ENCODE peak calls at places on chromosomes 2 and 18, in nine cellular contexts. A is astrocyte; C is sigmoid colon; I is AG04450; H is psoas muscle; Z is heart right ventricle; F is neural progenitor cell; N is iPS DF 6.9; U is CD8-positive, alpha-beta T cell. D is an unnamed sample. For H3K27me3, the result is how much of the 10 kb centered on the place peaks cover.

GRCh38 chr18:31399336-31400032 is 22.9 kb downstream of the DSG4 start:
- DNase-seq in A (peak), C (no peak), I (no peak), H (no peak), Z (no peak), F (no peak), N (no peak), U (no peak), D (no peak)

GRCh38 chr2:224151680-224152310 is 112.7 kb upstream of the SERPINE2 start:
- DNase-seq in A (no peak), C (no peak), I (no peak), H (no peak), Z (no peak), F (no peak), N (no peak), U (no peak), D (no peak)

GRCh38 chr2:171602352-171602751 is 80.1 kb downstream of the CYBRD1 start:
- DNase-seq in A (no peak), C (no peak), I (no peak), H (no peak), Z (no peak), F (peak), N (no peak), U (no peak), D (no peak)

GRCh38 chr2:160175169-160176130 is 24.6 kb downstream of the ITGB6 start:
- DNase-seq in A (no peak), C (no peak), I (no peak), H (no peak), Z (no peak), F (no peak), N (no peak), U (no peak), D (no peak)

GRCh38 chr2:129367118-129367517 is 612.3 kb upstream of the RAB6C start:
- DNase-seq in A (no peak), C (no peak), I (no peak), H (no peak), Z (no peak), F (peak), N (no peak), U (no peak), D (no peak)

GRCh38 chr18:26909599-26910290 is 44.2 kb upstream of the AQP4 start:
- DNase-seq in A (no peak), C (no peak), I (no peak), H (no peak), Z (peak), F (no peak), N (no peak), U (no peak), D (no peak)

GRCh38 chr2:55012648-55013484 is 37.4 kb downstream of the RTN4 start:
- DNase-seq in A (no peak), C (no peak), I (no peak), H (no peak), Z (no peak), F (no peak), N (no peak), U (no peak), D (no peak)

GRCh38 chr18:56257215-56257614 is 381.2 kb downstream of the TXNL1 start:
- DNase-seq in A (peak), C (no peak), I (peak), H (no peak), Z (no peak), F (no peak), N (no peak), U (no peak), D (no peak)

GRCh38 chr2:22992446-22992845 is 392.5 kb upstream of the KLHL29 start:
- DNase-seq in A (no peak), C (no peak), I (no peak), H (no peak), Z (no peak), F (no peak), N (no peak), U (no peak), D (no peak)

GRCh38 chr2:85536479-85536878 is 2.5 kb upstream of the MAT2A start:
- DNase-seq in A (peak), C (no peak), I (no peak), H (no peak), Z (no peak), F (no peak), N (no peak), U (no peak), D (peak)

GRCh38 chr2:205218056-205218455 is 464.2 kb upstream of the NRP2 start:
- DNase-seq in A (peak), C (no peak), I (no peak), H (no peak), Z (no peak), F (no peak), N (no peak), U (no peak), D (no peak)

GRCh38 chr18:59239627-59240026 is 19.7 kb downstream of the GRP start:
- DNase-seq in A (no peak), C (no peak), I (no peak), H (no peak), Z (no peak), F (no peak), N (no peak), U (no peak), D (no peak)

GRCh38 chr2:117835990-117836760 is 21.7 kb downstream of the DDX18 start:
- DNase-seq in A (peak), C (peak), I (peak), H (peak), Z (peak), F (peak), N (no peak), U (peak), D (peak)

GRCh38 chr2:100880730-100881129 is 60.8 kb downstream of the NPAS2 start:
- DNase-seq in A (no peak), C (no peak), I (no peak), H (no peak), Z (no peak), F (no peak), N (no peak), U (no peak), D (no peak)

GRCh38 chr2:7010376-7010775 is 93.2 kb downstream of the RNF144A start:
- DNase-seq in A (peak), C (no peak), I (no peak), H (no peak), Z (peak), F (no peak), N (no peak), U (no peak), D (peak)

GRCh38 chr2:127104166-127104660 is 2.7 kb downstream of the BIN1 start:
- DNase-seq in A (no peak), C (peak), I (no peak), H (no peak), Z (no peak), F (no peak), N (no peak), U (no peak), D (no peak)

GRCh38 chr2:236971131-236971850 is 114.4 kb upstream of the COPS8 start:
- DNase-seq in A (no peak), C (no peak), I (no peak), H (no peak), Z (no peak), F (no peak), N (no peak), U (no peak), D (no peak)

GRCh38 chr2:3456125-3456524 is 63.2 kb downstream of the ADI1 start:
- DNase-seq in A (no peak), C (no peak), I (no peak), H (no peak), Z (no peak), F (no peak), N (no peak), U (no peak), D (peak)

GRCh38 chr2:170996316-170996715 is 67.3 kb downstream of the GORASP2 start:
- DNase-seq in A (no peak), C (no peak), I (no peak), H (no peak), Z (no peak), F (no peak), N (no peak), U (no peak), D (no peak)

GRCh38 chr2:189613077-189613636 is 32.6 kb upstream of the SLC40A1 start:
- DNase-seq in A (peak), C (no peak), I (peak), H (no peak), Z (peak), F (no peak), N (no peak), U (no peak), D (peak)

GRCh38 chr2:41966431-41966893 is 81.4 kb upstream of the PKDCC start:
- DNase-seq in A (peak), C (peak), I (peak), H (peak), Z (peak), F (no peak), N (no peak), U (no peak), D (peak)

GRCh38 chr2:234840336-234840735 is 111.5 kb upstream of the SH3BP4 start:
- DNase-seq in A (peak), C (no peak), I (peak), H (peak), Z (peak), F (peak), N (peak), U (no peak), D (peak)

GRCh38 chr18:5909130-5909529 is 13.8 kb upstream of the TMEM200C start:
- DNase-seq in A (peak), C (no peak), I (no peak), H (no peak), Z (no peak), F (no peak), N (no peak), U (no peak), D (no peak)

GRCh38 chr2:120547662-120548061 is 188.0 kb upstream of the GLI2 start:
- DNase-seq in A (no peak), C (no peak), I (no peak), H (no peak), Z (peak), F (no peak), N (no peak), U (no peak), D (no peak)

GRCh38 chr2:101296314-101296809 is 12.1 kb downstream of the RNF149 start:
- DNase-seq in A (peak), C (no peak), I (no peak), H (no peak), Z (no peak), F (no peak), N (no peak), U (no peak), D (no peak)

GRCh38 chr2:62577994-62578836 is 72.2 kb upstream of the TMEM17 start:
- DNase-seq in A (peak), C (no peak), I (peak), H (no peak), Z (no peak), F (no peak), N (no peak), U (no peak), D (peak)

GRCh38 chr2:158994920-158995676 is 26.7 kb downstream of the TANC1 start:
- DNase-seq in A (no peak), C (no peak), I (no peak), H (no peak), Z (peak), F (peak), N (no peak), U (no peak), D (no peak)

GRCh38 chr18:75363446-75364225 is 63.9 kb downstream of the SMIM21 start:
- DNase-seq in A (no peak), C (no peak), I (no peak), H (no peak), Z (no peak), F (no peak), N (no peak), U (no peak), D (no peak)

GRCh38 chr2:47070920-47071824 is 83.9 kb downstream of the STPG4 start:
- DNase-seq in A (peak), C (peak), I (peak), H (peak), Z (peak), F (no peak), N (no peak), U (peak), D (peak)

GRCh38 chr2:218813771-218814460 is 17.7 kb downstream of the PRKAG3 start:
- DNase-seq in A (no peak), C (no peak), I (no peak), H (no peak), Z (no peak), F (no peak), N (no peak), U (no peak), D (no peak)

GRCh38 chr2:227377461-227378351 is 1.4 kb downstream of the TM4SF20 start:
- DNase-seq in A (no peak), C (no peak), I (no peak), H (no peak), Z (no peak), F (no peak), N (no peak), U (no peak), D (no peak)

GRCh38 chr18:31723998-31724711 is 36.5 kb downstream of the SLC25A52 start:
- DNase-seq in A (peak), C (peak), I (no peak), H (peak), Z (peak), F (no peak), N (no peak), U (no peak), D (no peak)

GRCh38 chr2:48169066-48169724 is 262.9 kb upstream of the FBXO11 start:
- DNase-seq in A (no peak), C (no peak), I (no peak), H (no peak), Z (no peak), F (no peak), N (no peak), U (no peak), D (no peak)

GRCh38 chr2:69171070-69171811 is 158.3 kb downstream of the ANTXR1 start:
- DNase-seq in A (no peak), C (no peak), I (no peak), H (no peak), Z (no peak), F (no peak), N (no peak), U (no peak), D (no peak)
- H3K27ac ChIP-seq in A (no peak), C (no peak), I (no peak), H (no peak), Z (no peak), F (no peak), N (no peak), U (no peak), D (no peak)

DNA sequence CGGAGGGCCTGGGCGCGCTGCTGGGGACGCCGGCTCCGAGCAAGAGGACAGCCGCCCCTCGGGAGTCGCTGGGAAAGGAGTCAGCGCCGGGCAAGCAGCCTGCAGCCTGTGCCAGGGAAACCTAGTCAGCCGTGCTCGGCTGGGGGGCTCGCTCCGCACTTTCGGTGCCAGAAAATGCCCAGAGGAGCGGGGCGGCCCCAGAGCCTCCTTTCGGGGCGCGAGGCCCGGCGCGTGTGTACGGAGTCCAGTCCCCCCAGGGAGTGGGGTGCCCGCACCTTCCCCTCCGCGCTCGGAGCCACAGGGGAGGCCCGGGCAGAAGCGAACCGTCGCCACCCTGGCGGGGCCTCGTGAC is 81.9 kb upstream of the LDLRAD4 start:
- DNase-seq in A (no peak), C (no peak), I (no peak), H (peak), Z (no peak), F (no peak), N (no peak), U (no peak), D (peak)
- H3K4me3 ChIP-seq in A (peak), C (peak), I (peak), H (peak), Z (peak), F (peak), N (peak), U (peak), D (peak)

GRCh38 chr2:19667536-19667949 is 234.2 kb downstream of the TTC32 start:
- DNase-seq in A (no peak), C (no peak), I (no peak), H (no peak), Z (no peak), F (no peak), N (no peak), U (no peak), D (no peak)
- H3K27me3 ChIP-seq in A (under half), C (under half), I (under half), H (under half), Z (under half), F (under half), N (under half), U (under half), D (under half)

GRCh38 chr2:239958366-239958765 is 66.8 kb downstream of the NDUFA10 start:
- DNase-seq in A (no peak), C (peak), I (no peak), H (no peak), Z (no peak), F (no peak), N (no peak), U (no peak), D (no peak)
- H3K27ac ChIP-seq in A (no peak), C (peak), I (no peak), H (peak), Z (peak), F (no peak), N (no peak), U (no peak), D (no peak)

GRCh38 chr2:56185582-56186046 is 1.8 kb downstream of the CCDC85A start:
- DNase-seq in A (peak), C (no peak), I (no peak), H (peak), Z (peak), F (peak), N (no peak), U (no peak), D (no peak)
- H3K4me3 ChIP-seq in A (peak), C (peak), I (no peak), H (peak), Z (peak), F (peak), N (peak), U (no peak), D (peak)

DNA sequence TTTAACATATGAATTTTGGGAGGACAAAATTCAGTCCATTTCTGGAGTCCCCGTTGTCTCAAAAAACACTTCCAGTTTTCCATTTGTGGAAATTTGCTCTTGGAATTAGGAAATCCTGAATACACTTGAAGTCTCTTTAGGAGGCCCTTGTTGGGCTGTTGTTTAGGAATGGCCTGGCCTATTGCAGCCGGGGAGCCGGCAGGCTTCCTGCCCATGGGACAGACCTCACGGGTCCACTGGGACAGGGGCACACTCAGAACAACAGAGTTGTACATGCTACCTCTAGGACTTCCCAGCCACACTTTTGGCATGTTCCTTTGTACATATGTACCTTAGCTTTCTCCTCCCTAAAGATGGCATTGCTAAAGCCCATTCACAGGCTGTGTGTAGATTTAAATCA is 57.3 kb downstream of the ACOXL start:
- DNase-seq in A (no peak), C (no peak), I (no peak), H (no peak), Z (no peak), F (no peak), N (no peak), U (no peak), D (no peak)
- H3K27me3 ChIP-seq in A (under half), C (under half), I (under half), H (under half), Z (under half), F (under half), N (under half), U (under half), D (under half)

GRCh38 chr2:112255875-112256274 is 1.0 kb upstream of the ZC3H8 start:
- DNase-seq in A (no peak), C (no peak), I (no peak), H (no peak), Z (no peak), F (no peak), N (no peak), U (no peak), D (no peak)

GRCh38 chr2:112256654-112257053 is 1.8 kb upstream of the ZC3H8 start:
- DNase-seq in A (no peak), C (no peak), I (no peak), H (no peak), Z (no peak), F (no peak), N (no peak), U (no peak), D (no peak)

GRCh38 chr2:112253261-112253807 is 1.5 kb downstream of the ZC3H8 start:
- DNase-seq in A (no peak), C (no peak), I (no peak), H (no peak), Z (no peak), F (no peak), N (no peak), U (no peak), D (no peak)

GRCh38 chr2:112257575-112257974 is 2.7 kb upstream of the ZC3H8 start:
- DNase-seq in A (peak), C (no peak), I (no peak), H (no peak), Z (no peak), F (no peak), N (no peak), U (no peak), D (no peak)

DNA sequence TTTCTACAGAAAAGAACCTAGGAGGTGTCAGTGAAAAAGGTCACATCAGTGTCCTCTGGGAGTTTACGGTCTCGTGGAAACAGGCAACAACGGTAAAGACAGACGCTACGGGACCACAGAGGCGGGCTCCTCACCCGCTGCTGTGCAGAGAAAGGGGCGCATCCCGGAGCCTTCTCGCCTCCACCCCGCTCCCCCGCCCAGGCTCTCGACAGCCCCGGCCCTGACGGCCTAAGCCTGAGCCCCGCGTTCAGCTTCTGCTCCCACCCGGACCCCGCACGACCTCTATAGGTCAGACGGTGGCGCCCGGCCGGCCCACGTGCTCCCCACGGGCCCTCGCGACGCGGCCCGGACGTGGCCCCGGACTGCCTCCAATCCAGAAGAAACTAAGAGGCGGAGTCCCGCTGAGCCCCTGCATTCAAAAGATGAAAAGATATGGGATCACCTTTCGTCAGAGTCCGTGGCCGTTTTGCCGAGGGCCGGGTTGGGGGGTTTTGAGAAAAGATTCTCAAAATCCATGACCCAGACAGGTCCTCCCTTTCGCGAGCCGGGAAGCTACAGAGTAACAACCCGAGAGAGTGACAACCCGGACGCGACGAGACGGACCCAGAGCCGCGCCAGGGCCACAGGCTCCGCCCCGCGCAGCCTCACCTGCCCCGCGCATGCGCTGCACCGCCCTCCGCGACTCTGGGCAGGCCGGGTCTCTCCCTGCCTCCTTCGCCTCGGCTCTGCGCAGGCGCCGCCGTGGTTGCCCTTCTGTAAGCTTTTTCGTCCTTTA is at the start of gene ZC3H8:
- DNase-seq in A (peak), C (peak), I (peak), H (peak), Z (peak), F (peak), N (peak), U (peak), D (peak)
- H3K27ac ChIP-seq in A (peak), C (peak), I (no peak), H (peak), Z (peak), F (peak), N (no peak), U (peak), D (peak)

DNA sequence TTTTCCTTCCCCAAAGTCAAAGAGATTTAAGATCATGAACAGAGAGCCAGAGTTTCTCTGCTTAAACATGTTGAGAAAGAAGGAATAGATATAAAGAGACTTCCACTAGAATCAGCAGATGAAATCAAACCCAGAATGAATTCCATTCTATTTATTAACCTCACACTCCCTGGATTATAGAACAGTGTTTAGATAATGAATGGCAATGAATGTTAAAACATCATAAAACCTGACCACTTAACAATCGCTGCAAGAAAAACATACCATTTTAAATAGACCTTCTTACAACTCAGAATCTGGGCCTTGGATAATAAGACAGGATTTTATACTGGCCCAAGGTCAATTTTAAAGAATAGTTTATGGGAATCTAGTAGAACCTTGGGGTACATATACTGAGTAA is 163.7 kb upstream of the SIX2 start:
- DNase-seq in A (no peak), C (no peak), I (no peak), H (no peak), Z (no peak), F (no peak), N (no peak), U (no peak), D (no peak)
- H3K4me3 ChIP-seq in A (no peak), C (no peak), I (no peak), H (no peak), Z (no peak), F (no peak), N (no peak), U (no peak), D (no peak)

GRCh38 chr2:10924859-10925258 is 13.1 kb downstream of the KCNF1 start:
- DNase-seq in A (no peak), C (peak), I (no peak), H (no peak), Z (no peak), F (no peak), N (no peak), U (no peak), D (no peak)
- H3K27me3 ChIP-seq in A (under half), C (under half), I (under half), H (under half), Z (under half), F (half or more), N (under half), U (under half), D (under half)